ENCODE peak calls at places on chromosome 11, in five cellular contexts. C, E, F, B and O are unnamed samples. For H3K36me3, the result is how much of the 10 kb centered on the place peaks cover.

GRCh38 chr11:126601550-126602215 is 246.2 kb downstream of the ST3GAL4 start:
- DNase-seq in C (no peak), E (no peak), F (no peak), B (no peak), O (no peak)

GRCh38 chr11:116275634-116276033 is 497.2 kb downstream of the BUD13 start:
- DNase-seq in C (no peak), E (no peak), F (no peak), B (no peak), O (no peak)

GRCh38 chr11:93611836-93612677 is 49.4 kb upstream of the CEP295 start:
- DNase-seq in C (no peak), E (no peak), F (no peak), B (no peak), O (no peak)

GRCh38 chr11:76217653-76218160 is 11.4 kb upstream of the WNT11 start:
- DNase-seq in C (no peak), E (no peak), F (no peak), B (no peak), O (no peak)

GRCh38 chr11:120658071-120658423 is 146.5 kb downstream of the GRIK4 start:
- DNase-seq in C (no peak), E (no peak), F (no peak), B (no peak), O (peak)

GRCh38 chr11:72081184-72081644 is 564 bp downstream of the LRRC51 start:
- DNase-seq in C (no peak), E (no peak), F (no peak), B (no peak), O (no peak)

GRCh38 chr11:108198833-108199232 is 23.6 kb downstream of the NPAT start:
- DNase-seq in C (no peak), E (no peak), F (no peak), B (no peak), O (no peak)

GRCh38 chr11:77136074-77136473 is 8.0 kb downstream of the MYO7A start:
- DNase-seq in C (no peak), E (peak), F (peak), B (no peak), O (no peak)

GRCh38 chr11:1293619-1294015 is 15.8 kb downstream of the TOLLIP start:
- DNase-seq in C (peak), E (no peak), F (no peak), B (no peak), O (no peak)

GRCh38 chr11:75562836-75563484 is 907 bp downstream of the SERPINH1 start:
- DNase-seq in C (peak), E (no peak), F (peak), B (no peak), O (no peak)

GRCh38 chr11:103862827-103863213 is 173.6 kb upstream of the DDI1 start:
- DNase-seq in C (no peak), E (no peak), F (no peak), B (no peak), O (no peak)

GRCh38 chr11:100680070-100680469 is 7.0 kb upstream of the ARHGAP42 start:
- DNase-seq in C (no peak), E (no peak), F (no peak), B (no peak), O (no peak)

GRCh38 chr11:47399860-47400812 is 8.3 kb upstream of the SLC39A13 start:
- DNase-seq in C (peak), E (no peak), F (no peak), B (peak), O (peak)

GRCh38 chr11:118216621-118217526 is 7.9 kb downstream of the JAML start:
- DNase-seq in C (no peak), E (no peak), F (no peak), B (no peak), O (no peak)

GRCh38 chr11:71548716-71549151 is 514 bp downstream of the KRTAP5-9 start:
- DNase-seq in C (no peak), E (no peak), F (no peak), B (peak), O (no peak)

GRCh38 chr11:72828081-72828567 is 13.9 kb downstream of the ATG16L2 start:
- DNase-seq in C (no peak), E (peak), F (no peak), B (no peak), O (peak)

GRCh38 chr11:26905368-26905767 is 88.5 kb upstream of the FIBIN start:
- DNase-seq in C (peak), E (peak), F (peak), B (no peak), O (no peak)

GRCh38 chr11:2708757-2709281 is 9.0 kb upstream of the KCNQ1OT1 start:
- DNase-seq in C (peak), E (peak), F (peak), B (no peak), O (no peak)

GRCh38 chr11:61120865-61121831 is 18.9 kb downstream of the CD5 start:
- DNase-seq in C (peak), E (peak), F (no peak), B (peak), O (no peak)

GRCh38 chr11:37957717-37958116 is 1359.7 kb upstream of the RAG2 start:
- DNase-seq in C (no peak), E (no peak), F (no peak), B (no peak), O (no peak)

GRCh38 chr11:99370557-99371200 is 349.9 kb downstream of the CNTN5 start:
- DNase-seq in C (no peak), E (peak), F (peak), B (no peak), O (peak)

GRCh38 chr11:126492331-126492730 is 136.8 kb downstream of the ST3GAL4 start:
- DNase-seq in C (no peak), E (no peak), F (no peak), B (no peak), O (no peak)

GRCh38 chr11:64007160-64007628 is 21.0 kb downstream of the OTUB1 start:
- DNase-seq in C (peak), E (peak), F (peak), B (no peak), O (no peak)

GRCh38 chr11:110433393-110434333 is 3.9 kb downstream of the FDX1 start:
- DNase-seq in C (peak), E (peak), F (peak), B (no peak), O (peak)

GRCh38 chr11:115745041-115745440 is 240.8 kb upstream of the CADM1 start:
- DNase-seq in C (no peak), E (no peak), F (no peak), B (no peak), O (no peak)

GRCh38 chr11:134580635-134581025 is 168.6 kb upstream of the B3GAT1 start:
- DNase-seq in C (no peak), E (no peak), F (no peak), B (peak), O (no peak)

GRCh38 chr11:28168718-28169117 is 60.5 kb downstream of the METTL15 start:
- DNase-seq in C (no peak), E (no peak), F (no peak), B (no peak), O (no peak)

GRCh38 chr11:17389205-17389956 is 922 bp upstream of the KCNJ11 start:
- DNase-seq in C (peak), E (peak), F (peak), B (peak), O (peak)

GRCh38 chr11:26704249-26704648 is 17.6 kb downstream of the SLC5A12 start:
- DNase-seq in C (no peak), E (no peak), F (peak), B (no peak), O (no peak)

GRCh38 chr11:66956689-66957290 is 1.4 kb downstream of the PC start:
- DNase-seq in C (no peak), E (peak), F (peak), B (no peak), O (no peak)

GRCh38 chr11:19079643-19080440 is 19.3 kb upstream of the MRGPRX2 start:
- DNase-seq in C (no peak), E (peak), F (peak), B (no peak), O (no peak)

GRCh38 chr11:17972987-17973386 is 39.9 kb downstream of the SERGEF start:
- DNase-seq in C (peak), E (peak), F (peak), B (peak), O (no peak)

DNA sequence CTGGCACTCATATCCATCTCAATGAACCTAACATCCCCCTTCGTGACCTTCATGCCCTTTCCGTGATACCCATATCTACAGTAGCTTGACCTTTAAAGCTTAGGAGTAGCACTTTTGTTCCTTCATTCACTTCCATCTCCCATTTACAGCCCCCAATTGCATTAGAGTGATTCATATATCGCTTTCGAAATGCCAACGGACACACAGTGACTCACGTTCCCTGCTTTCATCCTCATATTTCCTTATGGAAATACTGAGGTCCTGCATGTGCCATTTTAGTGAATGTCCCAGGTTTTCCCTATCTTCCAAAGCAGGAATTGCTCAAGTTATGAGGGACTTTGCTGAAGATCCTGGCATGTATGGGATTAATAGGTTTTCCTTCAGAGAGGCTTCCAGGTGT is 44.3 kb upstream of the CEP126 start:
- DNase-seq in C (no peak), E (peak), F (peak), B (no peak), O (no peak)
- H3K9ac ChIP-seq in C (no peak), E (no peak), F (no peak), B (no peak), O (no peak)

GRCh38 chr11:62149986-62150886 is 26.4 kb downstream of the INCENP start:
- DNase-seq in C (no peak), E (no peak), F (no peak), B (no peak), O (no peak)
- H3K36me3 ChIP-seq in C (under half), E (under half), F (under half), B (half or more), O (under half)

DNA sequence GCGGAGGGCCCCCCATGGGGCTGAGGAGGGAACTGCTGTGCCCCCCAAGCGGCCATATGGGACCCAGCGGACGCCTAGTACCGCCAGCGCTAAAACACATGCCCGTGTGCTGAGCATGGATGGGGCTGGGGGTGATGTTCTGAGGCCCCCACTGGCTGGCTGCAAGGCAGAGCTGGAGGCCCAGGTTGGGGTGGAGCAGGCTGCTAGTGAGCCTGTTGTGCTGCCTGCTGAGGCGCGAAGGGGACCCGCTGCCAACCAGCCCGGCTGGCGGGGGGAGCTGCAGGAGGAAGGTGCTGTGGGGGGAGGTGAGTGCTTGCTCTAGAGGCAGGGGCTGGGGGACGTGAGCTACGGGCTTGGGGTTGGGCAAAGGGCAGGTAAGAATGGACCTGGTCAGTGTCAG is 3.2 kb downstream of the PCNX3 start:
- DNase-seq in C (no peak), E (no peak), F (no peak), B (no peak), O (no peak)
- H3K9ac ChIP-seq in C (no peak), E (no peak), F (no peak), B (no peak), O (no peak)

GRCh38 chr11:70348191-70348590 is 50.1 kb upstream of the CTTN start:
- DNase-seq in C (no peak), E (no peak), F (no peak), B (no peak), O (no peak)

GRCh38 chr11:70352601-70353000 is 45.7 kb upstream of the CTTN start:
- DNase-seq in C (no peak), E (no peak), F (no peak), B (no peak), O (no peak)

GRCh38 chr11:70352074-70352473 is 46.3 kb upstream of the CTTN start:
- DNase-seq in C (no peak), E (no peak), F (no peak), B (no peak), O (no peak)

GRCh38 chr11:70351646-70352045 is 46.7 kb upstream of the CTTN start:
- DNase-seq in C (no peak), E (no peak), F (no peak), B (no peak), O (no peak)

DNA sequence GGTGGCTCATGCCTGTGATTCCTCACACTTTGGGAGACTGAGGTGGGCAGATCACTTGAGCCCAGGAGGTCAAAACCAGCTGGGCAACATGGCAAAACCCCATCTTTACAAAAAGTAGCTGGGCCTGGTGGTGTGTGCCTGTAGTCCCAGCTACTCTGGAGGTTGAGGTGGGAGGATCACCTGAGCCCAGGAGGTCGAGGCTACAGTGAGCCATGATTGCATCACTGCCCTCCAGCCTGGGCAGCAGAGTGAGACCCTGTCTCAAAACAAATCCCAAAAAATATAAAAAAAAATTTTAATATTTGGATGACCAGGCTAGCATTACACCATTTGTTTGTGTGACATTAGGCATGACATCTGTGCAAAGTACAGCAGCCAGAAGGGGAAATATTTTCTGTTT is 49.7 kb upstream of the CTTN start:
- DNase-seq in C (no peak), E (no peak), F (no peak), B (no peak), O (no peak)
- H3K36me3 ChIP-seq in C (under half), E (under half), F (half or more), B (half or more), O (under half)

GRCh38 chr11:124920870-124921609 is 2.0 kb downstream of the HEPN1 start:
- DNase-seq in C (peak), E (peak), F (peak), B (no peak), O (no peak)
- H3K9ac ChIP-seq in C (no peak), E (peak), F (peak), B (no peak), O (no peak)

GRCh38 chr11:65087827-65088226 is 3.8 kb downstream of the ZFPL1 start:
- DNase-seq in C (no peak), E (no peak), F (no peak), B (no peak), O (no peak)
- H3K36me3 ChIP-seq in C (under half), E (under half), F (under half), B (half or more), O (under half)